ENCODE peak calls at places on chromosomes 11 and 22, in ten cellular contexts. One of them, this sample, is unnamed.

GRCh38 chr22:23745780-23746179 is 5.1 kb downstream of the ZNF70 start:
- DNase-seq in lung: no peak
- DNase-seq in small intestine: peak
- DNase-seq in NCI-H510A treated with DMSO at 0.1 percent for 48 hours: peak
- DNase-seq in neuronal stem cell: no peak
- DNase-seq in progenitor cell of endocrine pancreas: no peak
- DNase-seq in activated CD8-positive, alpha-beta memory T cell treated with anti-CD3 and anti-CD28 coated beads for 1 hour: no peak
- DNase-seq in cardiac fibroblast: no peak
- DNase-seq in right lobe of liver: no peak
- DNase-seq in stimulated activated effector memory CD8-positive, alpha-beta T cell treated with anti-CD3 and anti-CD28 coated beads, Interleukin-12 subunit alpha, Interleukin-12 subunit beta, amount 100 ng/mL, for 72 hours: no peak
- DNase-seq in this sample: no peak

GRCh38 chr22:37416806-37417205 is 10.5 kb downstream of the ELFN2 start:
- DNase-seq in lung: no peak
- DNase-seq in NCI-H510A treated with DMSO at 0.1 percent for 48 hours: no peak
- DNase-seq in progenitor cell of endocrine pancreas: no peak
- DNase-seq in stimulated activated effector memory CD8-positive, alpha-beta T cell treated with anti-CD3 and anti-CD28 coated beads, Interleukin-12 subunit alpha, Interleukin-12 subunit beta, amount 100 ng/mL, for 72 hours: no peak
- DNase-seq in neuronal stem cell: no peak
- DNase-seq in small intestine: no peak
- DNase-seq in right lobe of liver: no peak
- DNase-seq in activated CD8-positive, alpha-beta memory T cell treated with anti-CD3 and anti-CD28 coated beads for 1 hour: peak
- DNase-seq in cardiac fibroblast: no peak
- DNase-seq in this sample: no peak

GRCh38 chr22:27637604-27638003 is 164.0 kb downstream of the MN1 start:
- DNase-seq in NCI-H510A treated with DMSO at 0.1 percent for 48 hours: no peak
- DNase-seq in small intestine: no peak
- DNase-seq in progenitor cell of endocrine pancreas: no peak
- DNase-seq in neuronal stem cell: no peak
- DNase-seq in right lobe of liver: no peak
- DNase-seq in lung: no peak
- DNase-seq in cardiac fibroblast: peak
- DNase-seq in stimulated activated effector memory CD8-positive, alpha-beta T cell treated with anti-CD3 and anti-CD28 coated beads, Interleukin-12 subunit alpha, Interleukin-12 subunit beta, amount 100 ng/mL, for 72 hours: no peak
- DNase-seq in activated CD8-positive, alpha-beta memory T cell treated with anti-CD3 and anti-CD28 coated beads for 1 hour: no peak
- DNase-seq in this sample: no peak

GRCh38 chr11:78560066-78560597 is 14.5 kb downstream of the NARS2 start:
- DNase-seq in small intestine: no peak
- DNase-seq in neuronal stem cell: no peak
- DNase-seq in lung: no peak
- DNase-seq in activated CD8-positive, alpha-beta memory T cell treated with anti-CD3 and anti-CD28 coated beads for 1 hour: no peak
- DNase-seq in stimulated activated effector memory CD8-positive, alpha-beta T cell treated with anti-CD3 and anti-CD28 coated beads, Interleukin-12 subunit alpha, Interleukin-12 subunit beta, amount 100 ng/mL, for 72 hours: no peak
- DNase-seq in NCI-H510A treated with DMSO at 0.1 percent for 48 hours: no peak
- DNase-seq in progenitor cell of endocrine pancreas: no peak
- DNase-seq in cardiac fibroblast: no peak
- DNase-seq in right lobe of liver: no peak
- DNase-seq in this sample: no peak

GRCh38 chr11:13970986-13971385 is 8.5 kb downstream of the SPON1 start:
- DNase-seq in progenitor cell of endocrine pancreas: no peak
- DNase-seq in stimulated activated effector memory CD8-positive, alpha-beta T cell treated with anti-CD3 and anti-CD28 coated beads, Interleukin-12 subunit alpha, Interleukin-12 subunit beta, amount 100 ng/mL, for 72 hours: no peak
- DNase-seq in activated CD8-positive, alpha-beta memory T cell treated with anti-CD3 and anti-CD28 coated beads for 1 hour: no peak
- DNase-seq in small intestine: peak
- DNase-seq in lung: peak
- DNase-seq in neuronal stem cell: no peak
- DNase-seq in cardiac fibroblast: no peak
- DNase-seq in NCI-H510A treated with DMSO at 0.1 percent for 48 hours: peak
- DNase-seq in right lobe of liver: peak
- DNase-seq in this sample: peak

GRCh38 chr22:46114518-46115387 is 35.6 kb upstream of the PPARA start:
- DNase-seq in small intestine: no peak
- DNase-seq in right lobe of liver: no peak
- DNase-seq in neuronal stem cell: no peak
- DNase-seq in stimulated activated effector memory CD8-positive, alpha-beta T cell treated with anti-CD3 and anti-CD28 coated beads, Interleukin-12 subunit alpha, Interleukin-12 subunit beta, amount 100 ng/mL, for 72 hours: no peak
- DNase-seq in activated CD8-positive, alpha-beta memory T cell treated with anti-CD3 and anti-CD28 coated beads for 1 hour: no peak
- DNase-seq in NCI-H510A treated with DMSO at 0.1 percent for 48 hours: no peak
- DNase-seq in progenitor cell of endocrine pancreas: no peak
- DNase-seq in lung: no peak
- DNase-seq in cardiac fibroblast: peak
- DNase-seq in this sample: no peak

GRCh38 chr22:46828323-46829139 is 66.1 kb downstream of the TBC1D22A start:
- DNase-seq in cardiac fibroblast: no peak
- DNase-seq in activated CD8-positive, alpha-beta memory T cell treated with anti-CD3 and anti-CD28 coated beads for 1 hour: no peak
- DNase-seq in right lobe of liver: no peak
- DNase-seq in lung: no peak
- DNase-seq in stimulated activated effector memory CD8-positive, alpha-beta T cell treated with anti-CD3 and anti-CD28 coated beads, Interleukin-12 subunit alpha, Interleukin-12 subunit beta, amount 100 ng/mL, for 72 hours: no peak
- DNase-seq in small intestine: no peak
- DNase-seq in neuronal stem cell: no peak
- DNase-seq in progenitor cell of endocrine pancreas: no peak
- DNase-seq in NCI-H510A treated with DMSO at 0.1 percent for 48 hours: peak
- DNase-seq in this sample: no peak

GRCh38 chr22:46737105-46737975 is 712 bp downstream of the CERK start:
- DNase-seq in cardiac fibroblast: peak
- DNase-seq in small intestine: no peak
- DNase-seq in stimulated activated effector memory CD8-positive, alpha-beta T cell treated with anti-CD3 and anti-CD28 coated beads, Interleukin-12 subunit alpha, Interleukin-12 subunit beta, amount 100 ng/mL, for 72 hours: peak
- DNase-seq in neuronal stem cell: no peak
- DNase-seq in NCI-H510A treated with DMSO at 0.1 percent for 48 hours: no peak
- DNase-seq in progenitor cell of endocrine pancreas: peak
- DNase-seq in activated CD8-positive, alpha-beta memory T cell treated with anti-CD3 and anti-CD28 coated beads for 1 hour: no peak
- DNase-seq in lung: no peak
- DNase-seq in right lobe of liver: peak
- DNase-seq in this sample: no peak

GRCh38 chr11:113242767-113243397 is 71.5 kb upstream of the TTC12 start:
- DNase-seq in progenitor cell of endocrine pancreas: no peak
- DNase-seq in right lobe of liver: no peak
- DNase-seq in neuronal stem cell: no peak
- DNase-seq in stimulated activated effector memory CD8-positive, alpha-beta T cell treated with anti-CD3 and anti-CD28 coated beads, Interleukin-12 subunit alpha, Interleukin-12 subunit beta, amount 100 ng/mL, for 72 hours: no peak
- DNase-seq in small intestine: peak
- DNase-seq in lung: no peak
- DNase-seq in activated CD8-positive, alpha-beta memory T cell treated with anti-CD3 and anti-CD28 coated beads for 1 hour: no peak
- DNase-seq in cardiac fibroblast: peak
- DNase-seq in NCI-H510A treated with DMSO at 0.1 percent for 48 hours: no peak
- DNase-seq in this sample: no peak

GRCh38 chr11:65386307-65387081 is at the start of gene FRMD8:
- DNase-seq in cardiac fibroblast: peak
- DNase-seq in right lobe of liver: peak
- DNase-seq in progenitor cell of endocrine pancreas: peak
- DNase-seq in NCI-H510A treated with DMSO at 0.1 percent for 48 hours: peak
- DNase-seq in activated CD8-positive, alpha-beta memory T cell treated with anti-CD3 and anti-CD28 coated beads for 1 hour: peak
- DNase-seq in small intestine: peak
- DNase-seq in lung: peak
- DNase-seq in stimulated activated effector memory CD8-positive, alpha-beta T cell treated with anti-CD3 and anti-CD28 coated beads, Interleukin-12 subunit alpha, Interleukin-12 subunit beta, amount 100 ng/mL, for 72 hours: peak
- DNase-seq in neuronal stem cell: peak
- DNase-seq in this sample: peak

GRCh38 chr22:39938509-39938908 is 21.7 kb upstream of the TMA7B start:
- DNase-seq in NCI-H510A treated with DMSO at 0.1 percent for 48 hours: no peak
- DNase-seq in right lobe of liver: no peak
- DNase-seq in neuronal stem cell: no peak
- DNase-seq in cardiac fibroblast: no peak
- DNase-seq in lung: no peak
- DNase-seq in small intestine: no peak
- DNase-seq in progenitor cell of endocrine pancreas: no peak
- DNase-seq in stimulated activated effector memory CD8-positive, alpha-beta T cell treated with anti-CD3 and anti-CD28 coated beads, Interleukin-12 subunit alpha, Interleukin-12 subunit beta, amount 100 ng/mL, for 72 hours: no peak
- DNase-seq in activated CD8-positive, alpha-beta memory T cell treated with anti-CD3 and anti-CD28 coated beads for 1 hour: no peak
- DNase-seq in this sample: no peak

GRCh38 chr11:63536669-63537292 is at the start of gene PLAAT4:
- DNase-seq in neuronal stem cell: no peak
- DNase-seq in right lobe of liver: peak
- DNase-seq in small intestine: peak
- DNase-seq in activated CD8-positive, alpha-beta memory T cell treated with anti-CD3 and anti-CD28 coated beads for 1 hour: no peak
- DNase-seq in stimulated activated effector memory CD8-positive, alpha-beta T cell treated with anti-CD3 and anti-CD28 coated beads, Interleukin-12 subunit alpha, Interleukin-12 subunit beta, amount 100 ng/mL, for 72 hours: peak
- DNase-seq in cardiac fibroblast: peak
- DNase-seq in NCI-H510A treated with DMSO at 0.1 percent for 48 hours: no peak
- DNase-seq in lung: peak
- DNase-seq in progenitor cell of endocrine pancreas: no peak
- DNase-seq in this sample: no peak

GRCh38 chr11:96168623-96169022 is 174.4 kb downstream of the MAML2 start:
- DNase-seq in lung: peak
- DNase-seq in progenitor cell of endocrine pancreas: no peak
- DNase-seq in small intestine: no peak
- DNase-seq in NCI-H510A treated with DMSO at 0.1 percent for 48 hours: no peak
- DNase-seq in activated CD8-positive, alpha-beta memory T cell treated with anti-CD3 and anti-CD28 coated beads for 1 hour: no peak
- DNase-seq in neuronal stem cell: no peak
- DNase-seq in stimulated activated effector memory CD8-positive, alpha-beta T cell treated with anti-CD3 and anti-CD28 coated beads, Interleukin-12 subunit alpha, Interleukin-12 subunit beta, amount 100 ng/mL, for 72 hours: peak
- DNase-seq in right lobe of liver: no peak
- DNase-seq in cardiac fibroblast: peak
- DNase-seq in this sample: no peak

GRCh38 chr11:96538104-96538503 is 148.3 kb downstream of the JRKL start:
- DNase-seq in small intestine: no peak
- DNase-seq in neuronal stem cell: no peak
- DNase-seq in progenitor cell of endocrine pancreas: no peak
- DNase-seq in stimulated activated effector memory CD8-positive, alpha-beta T cell treated with anti-CD3 and anti-CD28 coated beads, Interleukin-12 subunit alpha, Interleukin-12 subunit beta, amount 100 ng/mL, for 72 hours: no peak
- DNase-seq in cardiac fibroblast: no peak
- DNase-seq in activated CD8-positive, alpha-beta memory T cell treated with anti-CD3 and anti-CD28 coated beads for 1 hour: no peak
- DNase-seq in lung: no peak
- DNase-seq in right lobe of liver: no peak
- DNase-seq in NCI-H510A treated with DMSO at 0.1 percent for 48 hours: no peak
- DNase-seq in this sample: no peak

GRCh38 chr11:1119282-1120146 is 38.2 kb upstream of the MUC5AC start:
- DNase-seq in progenitor cell of endocrine pancreas: peak
- DNase-seq in stimulated activated effector memory CD8-positive, alpha-beta T cell treated with anti-CD3 and anti-CD28 coated beads, Interleukin-12 subunit alpha, Interleukin-12 subunit beta, amount 100 ng/mL, for 72 hours: no peak
- DNase-seq in cardiac fibroblast: no peak
- DNase-seq in NCI-H510A treated with DMSO at 0.1 percent for 48 hours: no peak
- DNase-seq in lung: no peak
- DNase-seq in activated CD8-positive, alpha-beta memory T cell treated with anti-CD3 and anti-CD28 coated beads for 1 hour: no peak
- DNase-seq in small intestine: no peak
- DNase-seq in right lobe of liver: no peak
- DNase-seq in neuronal stem cell: no peak
- DNase-seq in this sample: peak

GRCh38 chr11:111105566-111105965 is 140.0 kb upstream of the POU2AF2 start:
- DNase-seq in stimulated activated effector memory CD8-positive, alpha-beta T cell treated with anti-CD3 and anti-CD28 coated beads, Interleukin-12 subunit alpha, Interleukin-12 subunit beta, amount 100 ng/mL, for 72 hours: no peak
- DNase-seq in cardiac fibroblast: peak
- DNase-seq in activated CD8-positive, alpha-beta memory T cell treated with anti-CD3 and anti-CD28 coated beads for 1 hour: no peak
- DNase-seq in small intestine: no peak
- DNase-seq in right lobe of liver: no peak
- DNase-seq in progenitor cell of endocrine pancreas: no peak
- DNase-seq in neuronal stem cell: no peak
- DNase-seq in lung: no peak
- DNase-seq in NCI-H510A treated with DMSO at 0.1 percent for 48 hours: no peak
- DNase-seq in this sample: no peak

GRCh38 chr22:37633693-37634504 is 5.6 kb upstream of the SH3BP1 start:
- DNase-seq in activated CD8-positive, alpha-beta memory T cell treated with anti-CD3 and anti-CD28 coated beads for 1 hour: no peak
- DNase-seq in neuronal stem cell: peak
- DNase-seq in right lobe of liver: peak
- DNase-seq in progenitor cell of endocrine pancreas: peak
- DNase-seq in stimulated activated effector memory CD8-positive, alpha-beta T cell treated with anti-CD3 and anti-CD28 coated beads, Interleukin-12 subunit alpha, Interleukin-12 subunit beta, amount 100 ng/mL, for 72 hours: no peak
- DNase-seq in cardiac fibroblast: peak
- DNase-seq in NCI-H510A treated with DMSO at 0.1 percent for 48 hours: no peak
- DNase-seq in small intestine: peak
- DNase-seq in lung: peak
- DNase-seq in this sample: peak

GRCh38 chr22:49203863-49204598 is 623.6 kb downstream of the BRD1 start:
- DNase-seq in NCI-H510A treated with DMSO at 0.1 percent for 48 hours: no peak
- DNase-seq in cardiac fibroblast: no peak
- DNase-seq in neuronal stem cell: no peak
- DNase-seq in small intestine: no peak
- DNase-seq in stimulated activated effector memory CD8-positive, alpha-beta T cell treated with anti-CD3 and anti-CD28 coated beads, Interleukin-12 subunit alpha, Interleukin-12 subunit beta, amount 100 ng/mL, for 72 hours: no peak
- DNase-seq in right lobe of liver: peak
- DNase-seq in lung: no peak
- DNase-seq in progenitor cell of endocrine pancreas: no peak
- DNase-seq in activated CD8-positive, alpha-beta memory T cell treated with anti-CD3 and anti-CD28 coated beads for 1 hour: no peak
- DNase-seq in this sample: peak

GRCh38 chr22:16972311-16972710 is 35.7 kb downstream of the GAB4 start:
- DNase-seq in activated CD8-positive, alpha-beta memory T cell treated with anti-CD3 and anti-CD28 coated beads for 1 hour: no peak
- DNase-seq in lung: peak
- DNase-seq in stimulated activated effector memory CD8-positive, alpha-beta T cell treated with anti-CD3 and anti-CD28 coated beads, Interleukin-12 subunit alpha, Interleukin-12 subunit beta, amount 100 ng/mL, for 72 hours: no peak
- DNase-seq in NCI-H510A treated with DMSO at 0.1 percent for 48 hours: no peak
- DNase-seq in cardiac fibroblast: no peak
- DNase-seq in neuronal stem cell: no peak
- DNase-seq in progenitor cell of endocrine pancreas: no peak
- DNase-seq in right lobe of liver: no peak
- DNase-seq in small intestine: no peak
- DNase-seq in this sample: peak